ENCODE peak calls at places on chromosomes 16 and 17, in eight cellular contexts. B, E, R, Z, F, D, T and P are unnamed samples.

GRCh38 chr17:69574257-69575197 is 160.0 kb downstream of the MAP2K6 start:
- DNase-seq in T (no peak), E (no peak), D (peak; percentile 86), Z (peak; percentile 38), R (no peak), F (no peak), B (no peak), P (no peak)

GRCh38 chr17:35023538-35023937 is 40.0 kb downstream of the RFFL start:
- DNase-seq in B (no peak), T (no peak), D (no peak), R (no peak), E (no peak), Z (no peak), F (no peak), P (no peak)

GRCh38 chr16:86044881-86045600 is 146.1 kb downstream of the IRF8 start:
- DNase-seq in E (peak; percentile 25), D (no peak), B (no peak), F (peak; percentile 45), R (no peak), Z (no peak), T (no peak), P (no peak)

GRCh38 chr17:44222112-44222869 is 2.8 kb upstream of the UBTF start:
- DNase-seq in R (peak; percentile 81), E (peak; percentile 85), F (peak; percentile 91), T (peak; percentile 80), D (peak; percentile 74), Z (peak; percentile 86), B (peak; percentile 86), P (peak; percentile 84)

GRCh38 chr16:72468582-72468981 is 296.6 kb upstream of the PMFBP1 start:
- DNase-seq in B (no peak), D (peak; percentile 49), E (no peak), R (no peak), F (no peak), Z (no peak), T (no peak), P (no peak)

GRCh38 chr16:11768850-11769249 is 26.2 kb upstream of the TXNDC11 start:
- DNase-seq in E (no peak), Z (no peak), T (no peak), D (no peak), R (no peak), B (no peak), F (no peak), P (no peak)

GRCh38 chr17:1995321-1996242 is 29.6 kb downstream of the RTN4RL1 start:
- DNase-seq in T (no peak), D (no peak), F (no peak), R (no peak), B (no peak), Z (no peak), E (no peak), P (no peak)

GRCh38 chr16:68707341-68708152 is 29.5 kb upstream of the CDH1 start:
- DNase-seq in E (peak; percentile 74), T (peak; percentile 38), Z (peak; percentile 87), B (no peak), D (peak; percentile 77), R (peak; percentile 28), F (peak; percentile 79), P (peak; percentile 86)

GRCh38 chr16:84507011-84507982 is 2.8 kb upstream of the MEAK7 start:
- DNase-seq in D (no peak), F (no peak), B (peak; percentile 43), Z (no peak), T (no peak), R (no peak), E (peak; percentile 36), P (peak; percentile 45)
- TF ChIP-seq CTCF in D (no peak), F (no peak), B (no peak), Z (no peak), T (no peak), R (no peak), E (no peak), P (no peak)

DNA sequence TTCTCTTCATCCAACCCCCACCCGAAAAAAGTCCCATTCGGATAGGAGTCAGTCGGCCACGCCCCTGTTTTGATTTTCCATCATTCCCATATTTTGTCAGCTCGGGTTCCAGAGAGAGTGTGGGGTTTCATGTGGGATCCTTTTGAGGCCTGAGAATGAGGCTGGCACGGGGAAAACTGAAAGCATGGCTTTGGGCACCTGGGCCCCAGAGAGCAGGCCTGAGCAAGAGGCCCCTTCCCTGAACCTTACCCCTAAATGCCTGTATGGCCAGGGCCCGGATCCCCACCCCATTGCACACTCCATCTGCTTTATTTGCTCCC is 4.6 kb upstream of the HOXB4 start:
- DNase-seq in E (no peak), F (no peak), B (no peak), D (no peak), R (no peak), Z (no peak), T (no peak), P (no peak)
- H3K4me3 ChIP-seq in E (no peak overlapping the region), F (peak overlapping the region; percentile 39), B (peak overlapping the region; percentile 61), D (peak overlapping the region; percentile 98), R (no peak overlapping the region), Z (peak overlapping the region; percentile 20), T (peak overlapping the region; percentile 58), P (peak overlapping the region; percentile 62)

DNA sequence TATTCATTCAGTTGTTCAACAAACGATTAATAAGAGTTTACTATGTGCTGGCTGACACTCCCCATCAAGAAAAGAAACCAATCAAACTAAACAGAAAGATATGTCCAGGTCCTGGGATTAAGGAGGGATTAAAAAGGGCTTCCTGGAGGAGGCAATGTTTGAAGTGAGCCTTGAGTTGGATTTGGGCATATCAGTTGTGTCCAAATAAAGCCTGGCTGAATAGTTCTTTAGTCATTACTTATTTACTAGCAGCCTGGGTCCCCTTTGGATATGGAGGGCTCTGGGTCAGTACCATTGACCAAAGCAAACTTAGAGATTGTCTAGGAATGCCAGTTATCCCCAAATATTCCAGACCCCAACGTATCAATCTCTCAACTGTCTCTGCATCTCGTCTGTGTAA is 117.7 kb downstream of the COPRS start:
- DNase-seq in R (no peak), F (no peak), B (no peak), T (no peak), D (no peak), Z (no peak), E (no peak), P (no peak)
- H3K36me3 ChIP-seq in R (no peaks in the 10 kb centered on the region), F (no peaks in the 10 kb centered on the region), B (no peaks in the 10 kb centered on the region), T (no peaks in the 10 kb centered on the region), D (no peaks in the 10 kb centered on the region), Z (no peaks in the 10 kb centered on the region), E (no peaks in the 10 kb centered on the region), P (no peaks in the 10 kb centered on the region)

GRCh38 chr17:21289902-21290571 is 5.5 kb downstream of the MAP2K3 start:
- DNase-seq in F (no peak), E (no peak), Z (no peak), T (peak; percentile 86), B (peak; percentile 94), D (no peak), R (peak; percentile 83), P (no peak)
- TF ChIP-seq CTCF in F (no peak), E (no peak), Z (peak; percentile 12), T (no peak), B (peak; percentile 38), D (no peak), R (no peak), P (no peak)

DNA sequence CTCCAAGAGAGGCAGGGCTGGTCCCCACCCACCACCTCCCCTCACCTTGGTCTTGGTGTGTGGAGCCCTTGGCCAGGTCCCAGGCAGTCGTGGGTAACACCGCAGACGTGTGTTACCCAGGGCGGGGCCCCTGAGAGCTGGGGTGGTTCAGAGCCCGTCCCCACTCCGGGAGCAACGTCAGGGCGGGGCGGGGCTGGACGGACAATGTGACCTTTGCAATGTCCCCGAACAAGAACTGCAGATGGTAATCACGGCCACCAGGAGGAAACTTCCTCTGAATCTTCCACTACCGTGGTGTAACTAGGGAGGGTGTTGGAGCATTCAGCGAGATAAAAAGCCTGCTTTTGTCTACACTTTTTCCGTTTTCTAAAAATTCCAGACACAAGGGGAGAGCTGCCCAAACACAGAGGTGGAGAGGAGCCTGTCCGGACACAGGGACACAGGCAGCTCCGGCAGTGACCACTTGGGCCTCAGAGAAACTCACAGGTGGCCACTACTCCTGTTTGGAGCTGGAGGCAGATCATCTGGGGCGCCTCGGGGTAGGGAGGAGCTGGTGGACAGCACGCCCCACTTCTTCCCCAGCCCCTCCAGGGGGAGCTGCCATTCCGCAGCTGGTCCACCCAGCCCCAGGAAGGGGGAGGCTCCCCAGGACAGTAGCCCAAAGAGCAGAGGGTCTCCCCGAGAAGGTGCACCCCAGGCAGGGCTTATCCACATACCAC is 14.2 kb upstream of the SLC38A10 start:
- DNase-seq in B (peak; percentile 96), D (peak; percentile 54), R (peak; percentile 93), E (peak; percentile 93), Z (peak; percentile 83), F (peak; percentile 97), T (peak; percentile 93), P (peak; percentile 97)
- H3K4me3 ChIP-seq in B (peak overlapping the region; percentile 61), D (no peak overlapping the region), R (peak overlapping the region; percentile 56), E (peak overlapping the region; percentile 33), Z (no peak overlapping the region), F (peak overlapping the region; percentile 42), T (peak overlapping the region; percentile 62), P (peak overlapping the region; percentile 52)

DNA sequence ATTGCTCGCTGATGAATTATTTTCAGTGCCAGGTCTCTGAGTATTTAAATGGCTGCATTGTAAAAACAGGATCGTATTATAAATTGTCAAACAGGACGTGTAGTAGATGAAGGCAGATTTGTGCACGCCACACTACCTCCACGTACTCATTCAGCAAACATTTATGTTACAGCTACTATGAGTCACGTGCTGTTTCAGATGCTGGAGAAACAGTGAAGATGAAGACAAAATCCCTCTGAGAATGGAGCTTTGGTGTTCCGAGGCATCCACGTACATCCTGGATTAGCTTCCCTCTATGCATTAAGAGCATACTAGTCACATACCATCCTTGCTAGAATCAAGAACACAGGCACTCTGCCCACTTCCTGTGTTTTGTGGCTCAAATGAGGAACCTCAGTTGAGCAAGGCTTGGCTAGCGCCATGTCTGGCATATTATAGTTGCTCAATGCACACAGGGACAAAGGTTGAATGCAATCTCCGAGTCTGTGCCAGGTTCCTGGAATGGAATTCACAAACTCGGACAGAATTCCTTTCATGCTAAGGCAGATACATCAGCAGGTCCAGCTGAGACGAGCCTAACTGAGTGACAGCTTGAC is 297.5 kb downstream of the XYLT1 start:
- DNase-seq in T (peak; percentile 24), R (no peak), D (peak; percentile 85), B (no peak), Z (no peak), F (peak; percentile 31), E (peak; percentile 80), P (peak; percentile 75)
- H3K36me3 ChIP-seq in T (no peaks in the 10 kb centered on the region), R (no peaks in the 10 kb centered on the region), D (no peaks in the 10 kb centered on the region), B (no peaks in the 10 kb centered on the region), Z (no peaks in the 10 kb centered on the region), F (no peaks in the 10 kb centered on the region), E (no peaks in the 10 kb centered on the region), P (no peaks in the 10 kb centered on the region)